ENCODE peak calls at places on chromosomes 12 and 14, in seven cellular contexts. One of them, this sample, is unnamed.
A peak's percentile ranks its signal among the peaks of the same experiment; 100 is the strongest.

GRCh38 chr12:29223936-29224921 is 75.2 kb downstream of the FAR2 start:
- DNase-seq in dorsolateral prefrontal cortex: no peak
- DNase-seq in AG10803: no peak
- DNase-seq in stomach: no peak
- DNase-seq in upper lobe of right lung: no peak
- DNase-seq in fibroblast of pulmonary artery: no peak
- DNase-seq in A673: no peak
- DNase-seq in this sample: no peak

GRCh38 chr12:14454098-14454907 is 88.8 kb downstream of the ATF7IP start:
- DNase-seq in stomach: no peak
- DNase-seq in A673: peak; percentile 73
- DNase-seq in dorsolateral prefrontal cortex: no peak
- DNase-seq in AG10803: peak; percentile 30
- DNase-seq in fibroblast of pulmonary artery: peak; percentile 66
- DNase-seq in upper lobe of right lung: no peak
- DNase-seq in this sample: peak; percentile 25

GRCh38 chr12:19223695-19224094 is 94.2 kb downstream of the PLEKHA5 start:
- DNase-seq in dorsolateral prefrontal cortex: no peak
- DNase-seq in fibroblast of pulmonary artery: peak; percentile 50
- DNase-seq in stomach: no peak
- DNase-seq in A673: no peak
- DNase-seq in upper lobe of right lung: no peak
- DNase-seq in AG10803: peak; percentile 81
- DNase-seq in this sample: peak; percentile 81

GRCh38 chr14:55398679-55399078 is 13.0 kb downstream of the ATG14 start:
- DNase-seq in stomach: no peak
- DNase-seq in upper lobe of right lung: no peak
- DNase-seq in dorsolateral prefrontal cortex: no peak
- DNase-seq in A673: peak; percentile 6
- DNase-seq in fibroblast of pulmonary artery: peak; percentile 98
- DNase-seq in AG10803: peak; percentile 96
- DNase-seq in this sample: peak; percentile 97

GRCh38 chr14:90541076-90541634 is 144.3 kb downstream of the CALM1 start:
- DNase-seq in AG10803: no peak
- DNase-seq in upper lobe of right lung: peak; percentile 41
- DNase-seq in A673: no peak
- DNase-seq in stomach: no peak
- DNase-seq in dorsolateral prefrontal cortex: no peak
- DNase-seq in fibroblast of pulmonary artery: no peak
- DNase-seq in this sample: no peak

GRCh38 chr12:109679716-109680520 is 33.7 kb upstream of the FAM222A start:
- DNase-seq in stomach: no peak
- DNase-seq in A673: no peak
- DNase-seq in fibroblast of pulmonary artery: no peak
- DNase-seq in upper lobe of right lung: no peak
- DNase-seq in dorsolateral prefrontal cortex: no peak
- DNase-seq in AG10803: no peak
- DNase-seq in this sample: no peak

GRCh38 chr14:68995731-68996130 is 16.6 kb upstream of the ACTN1 start:
- DNase-seq in stomach: no peak
- DNase-seq in AG10803: no peak
- DNase-seq in A673: no peak
- DNase-seq in upper lobe of right lung: no peak
- DNase-seq in fibroblast of pulmonary artery: no peak
- DNase-seq in dorsolateral prefrontal cortex: no peak
- DNase-seq in this sample: no peak

GRCh38 chr12:129404556-129404955 is 499.3 kb downstream of the TMEM132D start:
- DNase-seq in fibroblast of pulmonary artery: no peak
- DNase-seq in AG10803: no peak
- DNase-seq in upper lobe of right lung: no peak
- DNase-seq in dorsolateral prefrontal cortex: no peak
- DNase-seq in stomach: no peak
- DNase-seq in A673: no peak
- DNase-seq in this sample: no peak

GRCh38 chr12:48165089-48166031 is 8.0 kb upstream of the ASB8 start:
- DNase-seq in AG10803: peak; percentile 67
- DNase-seq in A673: peak; percentile 68
- DNase-seq in dorsolateral prefrontal cortex: no peak
- DNase-seq in upper lobe of right lung: no peak
- DNase-seq in stomach: no peak
- DNase-seq in fibroblast of pulmonary artery: peak; percentile 82
- DNase-seq in this sample: peak; percentile 81

GRCh38 chr12:666766-667308 is 3.6 kb upstream of the NINJ2 start:
- DNase-seq in fibroblast of pulmonary artery: no peak
- DNase-seq in stomach: no peak
- DNase-seq in upper lobe of right lung: no peak
- DNase-seq in AG10803: peak; percentile 20
- DNase-seq in A673: peak; percentile 51
- DNase-seq in dorsolateral prefrontal cortex: no peak
- DNase-seq in this sample: peak; percentile 23

GRCh38 chr12:13182881-13183280 is 13.6 kb upstream of the EMP1 start:
- DNase-seq in fibroblast of pulmonary artery: no peak
- DNase-seq in upper lobe of right lung: no peak
- DNase-seq in A673: no peak
- DNase-seq in AG10803: no peak
- DNase-seq in stomach: no peak
- DNase-seq in dorsolateral prefrontal cortex: no peak
- DNase-seq in this sample: no peak

GRCh38 chr12:6335451-6336078 is 6.3 kb downstream of the TNFRSF1A start:
- DNase-seq in stomach: peak; percentile 81
- DNase-seq in fibroblast of pulmonary artery: peak; percentile 87
- DNase-seq in dorsolateral prefrontal cortex: peak; percentile 23
- DNase-seq in AG10803: peak; percentile 84
- DNase-seq in upper lobe of right lung: peak; percentile 90
- DNase-seq in A673: peak; percentile 70
- DNase-seq in this sample: peak; percentile 83

GRCh38 chr14:68695326-68695768 is 97.5 kb downstream of the ZFP36L1 start:
- DNase-seq in AG10803: peak; percentile 100
- DNase-seq in A673: peak; percentile 33
- DNase-seq in stomach: no peak
- DNase-seq in fibroblast of pulmonary artery: peak; percentile 99
- DNase-seq in upper lobe of right lung: no peak
- DNase-seq in dorsolateral prefrontal cortex: no peak
- DNase-seq in this sample: peak; percentile 100

GRCh38 chr12:19171731-19172130 is 42.2 kb downstream of the PLEKHA5 start:
- DNase-seq in AG10803: no peak
- DNase-seq in A673: no peak
- DNase-seq in dorsolateral prefrontal cortex: no peak
- DNase-seq in fibroblast of pulmonary artery: no peak
- DNase-seq in upper lobe of right lung: no peak
- DNase-seq in stomach: no peak
- DNase-seq in this sample: no peak

GRCh38 chr14:92653162-92653651 is 95.2 kb downstream of the LGMN start:
- DNase-seq in fibroblast of pulmonary artery: no peak
- DNase-seq in upper lobe of right lung: no peak
- DNase-seq in AG10803: no peak
- DNase-seq in stomach: no peak
- DNase-seq in A673: no peak
- DNase-seq in dorsolateral prefrontal cortex: no peak
- DNase-seq in this sample: no peak

GRCh38 chr12:65532744-65533143 is 254.3 kb downstream of the MSRB3 start:
- DNase-seq in dorsolateral prefrontal cortex: no peak
- DNase-seq in A673: no peak
- DNase-seq in upper lobe of right lung: no peak
- DNase-seq in stomach: no peak
- DNase-seq in AG10803: peak; percentile 65
- DNase-seq in fibroblast of pulmonary artery: peak; percentile 45
- DNase-seq in this sample: peak; percentile 81

GRCh38 chr14:71576472-71576871 is 355.8 kb upstream of the RGS6 start:
- DNase-seq in fibroblast of pulmonary artery: no peak
- DNase-seq in stomach: no peak
- DNase-seq in AG10803: no peak
- DNase-seq in dorsolateral prefrontal cortex: no peak
- DNase-seq in A673: no peak
- DNase-seq in upper lobe of right lung: no peak
- DNase-seq in this sample: no peak

GRCh38 chr12:128076188-128076587 is 190.8 kb upstream of the TMEM132C start:
- DNase-seq in fibroblast of pulmonary artery: peak; percentile 16
- DNase-seq in dorsolateral prefrontal cortex: no peak
- DNase-seq in AG10803: peak; percentile 92
- DNase-seq in stomach: no peak
- DNase-seq in A673: no peak
- DNase-seq in upper lobe of right lung: no peak
- DNase-seq in this sample: peak; percentile 76

GRCh38 chr12:53197011-53197640 is 9.9 kb downstream of the ITGB7 start:
- DNase-seq in A673: no peak
- DNase-seq in fibroblast of pulmonary artery: no peak
- DNase-seq in stomach: no peak
- DNase-seq in AG10803: no peak
- DNase-seq in dorsolateral prefrontal cortex: no peak
- DNase-seq in upper lobe of right lung: no peak
- DNase-seq in this sample: no peak

GRCh38 chr14:86462193-86462592 is 932.2 kb downstream of the FLRT2 start:
- DNase-seq in AG10803: peak; percentile 9
- DNase-seq in fibroblast of pulmonary artery: peak; percentile 57
- DNase-seq in upper lobe of right lung: no peak
- DNase-seq in stomach: no peak
- DNase-seq in A673: peak; percentile 46
- DNase-seq in dorsolateral prefrontal cortex: no peak
- DNase-seq in this sample: peak; percentile 11

GRCh38 chr12:546920-547845 is 87.4 kb downstream of the B4GALNT3 start:
- DNase-seq in stomach: peak; percentile 75
- DNase-seq in AG10803: peak; percentile 44
- DNase-seq in dorsolateral prefrontal cortex: peak; percentile 44
- DNase-seq in fibroblast of pulmonary artery: peak; percentile 59
- DNase-seq in A673: peak; percentile 86
- DNase-seq in upper lobe of right lung: peak; percentile 85
- DNase-seq in this sample: peak; percentile 43

GRCh38 chr12:132621657-132622435 is 3.3 kb downstream of the P2RX2 start:
- DNase-seq in dorsolateral prefrontal cortex: no peak
- DNase-seq in stomach: no peak
- DNase-seq in upper lobe of right lung: no peak
- DNase-seq in AG10803: no peak
- DNase-seq in fibroblast of pulmonary artery: no peak
- DNase-seq in A673: no peak
- DNase-seq in this sample: no peak

GRCh38 chr14:77985235-77985634 is 184.9 kb upstream of the NRXN3 start:
- DNase-seq in upper lobe of right lung: no peak
- DNase-seq in AG10803: no peak
- DNase-seq in fibroblast of pulmonary artery: no peak
- DNase-seq in A673: peak; percentile 53
- DNase-seq in stomach: no peak
- DNase-seq in dorsolateral prefrontal cortex: no peak
- DNase-seq in this sample: peak; percentile 15

GRCh38 chr12:62631531-62632520 is 165.2 kb downstream of the MON2 start:
- DNase-seq in AG10803: peak; percentile 96
- DNase-seq in upper lobe of right lung: peak; percentile 79
- DNase-seq in A673: peak; percentile 45
- DNase-seq in stomach: peak; percentile 43
- DNase-seq in dorsolateral prefrontal cortex: peak; percentile 54
- DNase-seq in fibroblast of pulmonary artery: peak; percentile 80
- DNase-seq in this sample: peak; percentile 97
- TF ChIP-seq CTCF in AG10803: peak; percentile 49
- TF ChIP-seq CTCF in upper lobe of right lung: peak; percentile 46
- TF ChIP-seq CTCF in A673: peak; percentile 35
- TF ChIP-seq CTCF in stomach: no peak
- TF ChIP-seq CTCF in dorsolateral prefrontal cortex: peak; percentile 60
- TF ChIP-seq CTCF in fibroblast of pulmonary artery: peak; percentile 38
- TF ChIP-seq CTCF in this sample: peak; percentile 49

DNA sequence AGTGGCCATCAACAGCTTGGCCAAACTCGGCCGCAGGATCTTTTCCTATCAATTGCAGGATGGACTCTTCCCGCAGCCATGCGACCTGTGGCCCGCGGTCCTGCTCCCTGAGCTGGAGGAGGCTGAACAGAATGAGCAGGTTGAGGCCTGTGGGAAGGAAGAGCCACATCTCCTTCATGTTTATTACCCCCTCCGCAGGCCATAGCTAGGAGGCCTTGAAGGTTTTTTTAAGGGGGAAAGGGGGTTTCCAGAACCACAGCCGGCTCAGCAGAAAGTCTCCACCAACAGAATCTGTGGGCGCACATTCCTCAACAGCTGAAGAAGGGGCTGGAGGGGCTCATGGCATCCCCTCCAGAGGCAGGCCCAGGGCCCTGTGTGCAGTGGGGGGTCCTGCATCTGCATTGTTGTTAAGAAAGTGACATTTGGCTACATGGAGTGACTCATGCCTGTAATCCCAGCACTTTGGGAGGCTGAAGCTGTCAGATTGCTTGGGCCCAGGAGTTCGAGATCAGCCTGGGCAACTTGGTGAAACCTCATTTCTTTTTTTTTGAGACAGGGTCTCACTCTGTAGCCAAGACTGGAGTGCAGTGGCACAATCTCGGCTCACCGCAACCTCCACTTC is 25.2 kb upstream of the PPP1R13B start:
- DNase-seq in AG10803: no peak
- DNase-seq in fibroblast of pulmonary artery: no peak
- DNase-seq in stomach: no peak
- DNase-seq in A673: no peak
- DNase-seq in upper lobe of right lung: no peak
- DNase-seq in dorsolateral prefrontal cortex: no peak
- DNase-seq in this sample: no peak
- H3K4me3 ChIP-seq in AG10803: peak overlapping the region; percentile 18
- H3K4me3 ChIP-seq in fibroblast of pulmonary artery: peak overlapping the region; percentile 33
- H3K4me3 ChIP-seq in stomach: peak overlapping the region; percentile 44
- H3K4me3 ChIP-seq in A673: no peak overlapping the region
- H3K4me3 ChIP-seq in upper lobe of right lung: peak overlapping the region; percentile 50
- H3K4me3 ChIP-seq in dorsolateral prefrontal cortex: no peak overlapping the region
- H3K4me3 ChIP-seq in this sample: no peak overlapping the region

GRCh38 chr14:94376976-94377865 is 11.2 kb downstream of the SERPINA1 start:
- DNase-seq in upper lobe of right lung: no peak
- DNase-seq in AG10803: no peak
- DNase-seq in dorsolateral prefrontal cortex: no peak
- DNase-seq in stomach: no peak
- DNase-seq in fibroblast of pulmonary artery: no peak
- DNase-seq in A673: no peak
- DNase-seq in this sample: no peak
- TF ChIP-seq CTCF in upper lobe of right lung: no peak
- TF ChIP-seq CTCF in AG10803: no peak
- TF ChIP-seq CTCF in dorsolateral prefrontal cortex: no peak
- TF ChIP-seq CTCF in stomach: no peak
- TF ChIP-seq CTCF in fibroblast of pulmonary artery: no peak
- TF ChIP-seq CTCF in A673: no peak
- TF ChIP-seq CTCF in this sample: no peak

GRCh38 chr14:56754966-56755365 is 55.3 kb downstream of the OTX2 start:
- DNase-seq in upper lobe of right lung: no peak
- DNase-seq in dorsolateral prefrontal cortex: no peak
- DNase-seq in A673: no peak
- DNase-seq in stomach: no peak
- DNase-seq in AG10803: no peak
- DNase-seq in fibroblast of pulmonary artery: no peak
- DNase-seq in this sample: no peak

GRCh38 chr14:56760164-56760914 is 49.9 kb downstream of the OTX2 start:
- DNase-seq in fibroblast of pulmonary artery: no peak
- DNase-seq in AG10803: no peak
- DNase-seq in A673: peak; percentile 82
- DNase-seq in dorsolateral prefrontal cortex: no peak
- DNase-seq in upper lobe of right lung: no peak
- DNase-seq in stomach: no peak
- DNase-seq in this sample: no peak

GRCh38 chr14:56759094-56759493 is 51.2 kb downstream of the OTX2 start:
- DNase-seq in upper lobe of right lung: no peak
- DNase-seq in stomach: no peak
- DNase-seq in A673: no peak
- DNase-seq in fibroblast of pulmonary artery: no peak
- DNase-seq in dorsolateral prefrontal cortex: no peak
- DNase-seq in AG10803: no peak
- DNase-seq in this sample: no peak

DNA sequence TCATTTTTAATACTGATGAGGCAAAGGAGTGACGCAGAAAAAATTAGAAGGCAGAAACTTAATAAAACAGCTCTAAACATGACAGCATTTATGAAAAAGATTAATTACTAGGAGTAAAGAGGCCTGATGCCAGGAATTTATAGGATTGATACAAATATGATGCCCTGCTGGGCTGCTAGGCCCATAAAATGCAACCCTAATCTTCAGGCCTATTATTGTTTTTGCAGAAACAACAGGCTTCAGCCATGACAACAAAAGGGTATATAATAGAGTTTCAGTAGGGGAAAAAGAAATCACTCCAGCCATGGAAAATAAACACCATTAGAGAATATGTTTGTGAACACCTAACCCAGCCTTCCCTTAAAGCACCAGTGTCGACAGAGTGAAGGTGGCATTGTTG is 50.6 kb downstream of the OTX2 start:
- DNase-seq in AG10803: no peak
- DNase-seq in stomach: no peak
- DNase-seq in A673: no peak
- DNase-seq in upper lobe of right lung: no peak
- DNase-seq in dorsolateral prefrontal cortex: no peak
- DNase-seq in fibroblast of pulmonary artery: no peak
- DNase-seq in this sample: no peak
- H3K4me3 ChIP-seq in AG10803: no peak overlapping the region
- H3K4me3 ChIP-seq in stomach: no peak overlapping the region
- H3K4me3 ChIP-seq in A673: no peak overlapping the region
- H3K4me3 ChIP-seq in upper lobe of right lung: no peak overlapping the region
- H3K4me3 ChIP-seq in dorsolateral prefrontal cortex: no peak overlapping the region
- H3K4me3 ChIP-seq in fibroblast of pulmonary artery: no peak overlapping the region
- H3K4me3 ChIP-seq in this sample: no peak overlapping the region

This sample was measured in fibroblast of the aortic adventitia.